ENCODE peak calls at places on chromosomes 16 and 17, in seven cellular contexts. B, U, T, O, H, L and E are unnamed samples.

GRCh38 chr17:45784583-45785372 is 658 bp downstream of the CRHR1 start:
- DNase-seq in B (peak), U (peak), T (peak), O (no peak), H (peak), L (no peak), E (peak)

GRCh38 chr17:73096201-73096600 is 3.7 kb upstream of the SLC39A11 start:
- DNase-seq in B (no peak), U (no peak), T (no peak), O (no peak), H (no peak), L (no peak), E (no peak)

GRCh38 chr16:56732832-56733231 is 2.9 kb downstream of the NUP93 start:
- DNase-seq in B (no peak), U (no peak), T (no peak), O (no peak), H (no peak), L (no peak), E (peak)

GRCh38 chr16:85265161-85265784 is 153.0 kb upstream of the CIBAR2 start:
- DNase-seq in B (no peak), U (no peak), T (no peak), O (no peak), H (no peak), L (no peak), E (no peak)

GRCh38 chr17:17151055-17151454 is 55.1 kb downstream of the PLD6 start:
- DNase-seq in B (no peak), U (no peak), T (no peak), O (peak), H (no peak), L (peak), E (no peak)

GRCh38 chr17:69539781-69540319 is 125.4 kb downstream of the MAP2K6 start:
- DNase-seq in B (no peak), U (no peak), T (no peak), O (no peak), H (no peak), L (peak), E (no peak)

GRCh38 chr17:4718276-4718675 is 7.8 kb downstream of the ARRB2 start:
- DNase-seq in B (no peak), U (no peak), T (no peak), O (no peak), H (no peak), L (no peak), E (no peak)

GRCh38 chr17:55527520-55528118 is 16.4 kb upstream of the SMIM36 start:
- DNase-seq in B (no peak), U (no peak), T (peak), O (peak), H (peak), L (peak), E (no peak)

GRCh38 chr16:272633-273546 is 2.9 kb downstream of the RGS11 start:
- DNase-seq in B (no peak), U (no peak), T (no peak), O (no peak), H (no peak), L (no peak), E (no peak)

GRCh38 chr17:54347495-54347894 is 524.8 kb downstream of the KIF2B start:
- DNase-seq in B (no peak), U (no peak), T (no peak), O (no peak), H (no peak), L (no peak), E (no peak)

GRCh38 chr16:50248845-50249244 is 17.5 kb upstream of the ADCY7 start:
- DNase-seq in B (no peak), U (no peak), T (peak), O (no peak), H (peak), L (no peak), E (no peak)

GRCh38 chr17:47967607-47968252 is 3.2 kb upstream of the CDK5RAP3 start:
- DNase-seq in B (no peak), U (no peak), T (no peak), O (peak), H (no peak), L (peak), E (no peak)

GRCh38 chr17:47119746-47120520 is 69.2 kb downstream of the CDC27 start:
- DNase-seq in B (no peak), U (no peak), T (no peak), O (peak), H (no peak), L (peak), E (no peak)

GRCh38 chr17:32806646-32807045 is 70.3 kb downstream of the MYO1D start:
- DNase-seq in B (no peak), U (no peak), T (no peak), O (no peak), H (no peak), L (no peak), E (no peak)

GRCh38 chr17:60325730-60326524 is 66.0 kb downstream of the USP32 start:
- DNase-seq in B (no peak), U (no peak), T (no peak), O (no peak), H (no peak), L (no peak), E (no peak)

GRCh38 chr16:73204359-73205152 is 156.6 kb upstream of the ZFHX3 start:
- DNase-seq in B (no peak), U (no peak), T (no peak), O (no peak), H (no peak), L (no peak), E (no peak)

GRCh38 chr17:76484228-76484725 is 16.9 kb downstream of the AANAT start:
- DNase-seq in B (no peak), U (no peak), T (no peak), O (no peak), H (no peak), L (no peak), E (no peak)

GRCh38 chr17:278055-279028 is 74.3 kb downstream of the RPH3AL start:
- DNase-seq in B (no peak), U (no peak), T (no peak), O (no peak), H (no peak), L (no peak), E (no peak)

GRCh38 chr17:82780981-82781893 is 29.4 kb downstream of the TBCD start:
- DNase-seq in B (no peak), U (no peak), T (no peak), O (no peak), H (no peak), L (no peak), E (no peak)

GRCh38 chr17:39080416-39081179 is 70.8 kb downstream of the PLXDC1 start:
- DNase-seq in B (no peak), U (no peak), T (no peak), O (no peak), H (peak), L (peak), E (no peak)

GRCh38 chr16:87416826-87417471 is 24.8 kb downstream of the MAP1LC3B start:
- DNase-seq in B (no peak), U (no peak), T (no peak), O (peak), H (peak), L (peak), E (peak)

GRCh38 chr16:28307936-28308335 is 15.6 kb downstream of the SBK1 start:
- DNase-seq in B (no peak), U (no peak), T (no peak), O (no peak), H (no peak), L (no peak), E (no peak)

GRCh38 chr17:30021708-30022317 is 80.4 kb downstream of the EFCAB5 start:
- DNase-seq in B (no peak), U (peak), T (peak), O (no peak), H (peak), L (peak), E (peak)

GRCh38 chr17:17131876-17132275 is 74.3 kb downstream of the PLD6 start:
- DNase-seq in B (no peak), U (no peak), T (no peak), O (no peak), H (no peak), L (no peak), E (no peak)

GRCh38 chr17:81298991-81299733 is 4.1 kb upstream of the SLC38A10 start:
- DNase-seq in B (no peak), U (no peak), T (no peak), O (no peak), H (no peak), L (no peak), E (no peak)

GRCh38 chr17:48184721-48185120 is 77.2 kb downstream of the SNX11 start:
- DNase-seq in B (no peak), U (no peak), T (no peak), O (no peak), H (no peak), L (no peak), E (no peak)

GRCh38 chr17:38357488-38358123 is 6.0 kb downstream of the SOCS7 start:
- DNase-seq in B (no peak), U (no peak), T (no peak), O (no peak), H (no peak), L (peak), E (no peak)

GRCh38 chr16:84925092-84925772 is 86.1 kb downstream of the ZDHHC7 start:
- DNase-seq in B (peak), U (peak), T (peak), O (no peak), H (peak), L (peak), E (peak)

GRCh38 chr16:57735755-57736418 is at the start of gene KATNB1:
- DNase-seq in B (no peak), U (no peak), T (peak), O (no peak), H (no peak), L (peak), E (no peak)

GRCh38 chr16:57738844-57739243 is 3.3 kb downstream of the KATNB1 start:
- DNase-seq in B (no peak), U (no peak), T (no peak), O (no peak), H (no peak), L (no peak), E (no peak)

GRCh38 chr16:57734308-57734924 is 1.2 kb upstream of the KATNB1 start:
- DNase-seq in B (no peak), U (no peak), T (no peak), O (no peak), H (no peak), L (no peak), E (no peak)

GRCh38 chr16:57734925-57735754 is 430 bp upstream of the KATNB1 start:
- DNase-seq in B (peak), U (peak), T (peak), O (peak), H (peak), L (peak), E (peak)

DNA sequence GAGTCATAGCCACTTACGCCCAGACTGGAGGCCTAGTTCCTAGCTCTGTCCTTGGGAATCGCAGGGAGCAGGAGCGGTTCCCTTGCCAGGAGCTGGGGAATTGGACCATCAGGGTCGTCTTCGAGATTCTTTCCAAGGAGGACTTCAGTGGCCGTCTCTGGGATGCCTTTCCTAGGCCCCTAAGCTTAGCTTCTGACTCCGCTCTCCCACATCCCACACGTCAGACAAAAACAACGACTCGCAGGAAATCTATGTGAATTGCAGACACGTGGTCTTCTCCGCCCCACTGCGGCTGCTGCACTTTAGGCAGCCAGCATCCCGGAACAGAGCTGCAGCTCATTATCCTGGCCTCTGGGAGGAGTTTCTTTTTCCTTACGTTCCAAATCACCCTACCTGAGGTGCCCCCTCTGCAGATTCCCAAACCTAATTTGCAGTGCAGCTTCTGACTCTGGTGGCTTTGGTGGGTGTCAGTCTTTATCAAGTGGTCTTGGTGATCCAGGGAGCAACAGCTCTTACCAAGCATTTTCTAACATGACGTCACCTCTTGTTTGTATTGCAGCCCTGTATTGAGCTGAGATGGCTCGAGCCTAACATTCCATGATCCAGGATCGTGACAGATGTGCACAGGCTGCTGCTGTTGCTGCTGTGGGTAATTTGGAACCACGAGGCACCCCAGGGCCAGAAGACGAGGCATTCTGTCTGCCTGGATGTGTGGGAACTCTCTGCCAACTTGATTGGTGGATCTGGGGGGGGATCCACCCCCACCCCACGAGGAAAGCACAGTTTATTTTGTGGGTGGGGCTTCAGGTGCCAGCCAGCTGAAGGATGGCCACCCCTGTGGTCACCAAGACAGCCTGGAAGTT is 1.1 kb downstream of the KATNB1 start:
- DNase-seq in B (no peak), U (no peak), T (peak), O (peak), H (peak), L (peak), E (no peak)
- TF ChIP-seq CTCF in B (no peak), U (peak), T (no peak), O (peak), H (no peak), L (peak), E (no peak)

DNA sequence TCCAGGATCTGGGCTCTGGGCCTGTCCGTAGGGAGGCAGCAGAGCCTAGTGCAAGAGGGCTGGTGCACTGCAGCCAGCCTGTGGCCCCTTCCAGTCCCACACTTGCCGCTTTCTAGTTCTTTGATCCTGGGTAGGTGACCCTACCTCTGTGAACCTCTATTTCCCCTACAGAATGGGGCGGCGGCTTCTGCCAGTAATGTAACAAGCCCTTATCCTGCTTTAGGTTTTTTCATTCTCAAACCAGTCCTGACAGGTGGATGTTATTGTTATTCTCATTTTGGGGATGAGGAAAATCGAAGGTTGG is 744 bp downstream of the E4F1 start:
- DNase-seq in B (no peak), U (no peak), T (no peak), O (peak), H (no peak), L (peak), E (no peak)
- TF ChIP-seq CTCF in B (no peak), U (peak), T (no peak), O (peak), H (no peak), L (peak), E (no peak)

GRCh38 chr16:89410794-89411309 is 79.5 kb downstream of the ANKRD11 start:
- DNase-seq in B (no peak), U (no peak), T (no peak), O (peak), H (no peak), L (peak), E (no peak)

GRCh38 chr16:89412811-89413210 is 77.5 kb downstream of the ANKRD11 start:
- DNase-seq in B (no peak), U (no peak), T (peak), O (no peak), H (peak), L (no peak), E (no peak)

GRCh38 chr16:89409161-89409711 is 81.1 kb downstream of the ANKRD11 start:
- DNase-seq in B (no peak), U (no peak), T (no peak), O (no peak), H (no peak), L (no peak), E (no peak)

GRCh38 chr16:89410322-89410721 is 80.0 kb downstream of the ANKRD11 start:
- DNase-seq in B (no peak), U (no peak), T (no peak), O (no peak), H (no peak), L (no peak), E (no peak)

DNA sequence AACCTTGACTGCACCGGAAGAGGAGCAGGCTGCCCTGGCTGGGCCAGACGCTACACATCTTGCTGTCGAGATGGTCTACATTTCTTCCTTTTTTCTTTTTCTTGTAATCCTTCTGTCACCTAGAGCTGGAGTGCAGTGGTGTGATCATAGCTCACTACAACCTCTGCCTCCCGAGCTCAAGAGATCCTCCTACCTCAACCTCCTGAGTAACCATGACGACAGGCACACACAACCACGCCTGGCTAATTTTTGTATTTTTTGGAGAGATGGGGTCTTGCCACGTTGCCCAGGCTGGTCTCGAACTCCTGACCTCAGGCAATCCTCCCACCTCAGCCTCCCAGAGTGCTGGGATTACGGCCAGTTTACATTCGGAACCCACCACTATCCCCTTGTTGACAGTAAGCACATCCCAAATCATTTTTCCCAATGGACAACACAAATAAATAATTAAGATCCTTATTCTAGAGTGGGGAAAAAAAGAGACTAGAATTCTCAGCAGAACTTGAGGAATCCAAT is 79.0 kb downstream of the ANKRD11 start:
- DNase-seq in B (no peak), U (no peak), T (no peak), O (no peak), H (no peak), L (no peak), E (no peak)
- TF ChIP-seq CTCF in B (no peak), U (no peak), T (no peak), O (no peak), H (no peak), L (no peak), E (no peak)

DNA sequence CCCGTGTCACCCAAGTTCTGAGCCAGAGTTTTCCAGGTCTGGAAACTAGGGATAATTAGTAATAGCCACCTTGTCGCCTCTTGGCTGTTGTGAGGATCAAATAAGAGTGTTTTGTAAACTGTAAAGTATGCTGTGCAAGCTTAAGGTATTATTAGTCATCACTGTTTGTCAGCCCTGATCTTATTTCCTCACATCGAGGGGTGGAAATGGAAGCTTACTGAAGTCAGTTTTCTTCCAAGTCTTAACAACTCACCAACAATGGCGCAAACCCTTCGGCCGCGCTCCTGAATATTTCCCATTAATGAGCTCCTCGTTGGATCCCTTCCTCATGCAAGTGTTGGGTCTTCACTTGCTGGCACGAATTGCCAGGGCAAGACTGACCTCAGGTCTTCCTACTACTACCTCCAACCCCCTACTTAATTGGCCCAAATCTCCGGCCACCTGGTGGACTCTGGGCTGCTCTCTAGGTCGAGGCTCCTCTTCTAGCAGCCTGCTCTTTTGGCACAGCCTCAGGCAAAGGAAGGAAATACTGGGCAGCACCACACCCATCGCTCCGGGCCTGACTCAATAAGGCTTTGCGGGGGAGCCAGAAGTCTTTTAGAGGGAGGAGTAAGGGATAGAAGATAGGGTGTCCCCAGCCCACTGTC is 874 bp upstream of the SLC35B1 start:
- DNase-seq in B (no peak), U (no peak), T (peak), O (no peak), H (peak), L (no peak), E (no peak)
- TF ChIP-seq CTCF in B (no peak), U (no peak), T (no peak), O (no peak), H (no peak), L (no peak), E (no peak)